ENCODE peak calls at places on chromosomes 6 and 20, in six cellular contexts. S is ovary, P is K562, H is sigmoid colon, L is esophagus muscularis mucosa, T is GM12878. M is an unnamed sample.
A peak's percentile ranks its signal among the peaks of the same experiment; 100 is the strongest.

GRCh38 chr20:19758888-19759331 is 852 bp downstream of the RIN2 start:
- DNase-seq in S (peak; percentile 67), P (no peak), H (peak; percentile 83), L (peak; percentile 93), T (no peak), M (peak; percentile 49)

GRCh38 chr20:25076201-25076600 is 5.7 kb downstream of the VSX1 start:
- DNase-seq in S (no peak), P (no peak), H (no peak), L (no peak), T (no peak), M (no peak)

GRCh38 chr20:61356171-61356570 is 104.1 kb downstream of the CDH4 start:
- DNase-seq in S (no peak), P (no peak), H (peak; percentile 47), L (no peak), T (no peak), M (no peak)

GRCh38 chr6:68122032-68122431 is 513.0 kb upstream of the ADGRB3 start:
- DNase-seq in S (no peak), P (no peak), H (no peak), L (no peak), T (no peak), M (no peak)

GRCh38 chr6:93792751-93793150 is 373.4 kb upstream of the EPHA7 start:
- DNase-seq in S (no peak), P (no peak), H (no peak), L (no peak), T (no peak), M (no peak)

GRCh38 chr20:61259741-61260140 is 7.7 kb downstream of the CDH4 start:
- DNase-seq in S (no peak), P (no peak), H (no peak), L (no peak), T (no peak), M (no peak)

GRCh38 chr20:25259358-25259757 is 11.5 kb downstream of the PYGB start:
- DNase-seq in S (no peak), P (no peak), H (peak; percentile 25), L (no peak), T (no peak), M (no peak)

GRCh38 chr6:167324111-167324510 is 775 bp upstream of the TTLL2 start:
- DNase-seq in S (no peak), P (no peak), H (no peak), L (no peak), T (no peak), M (no peak)

GRCh38 chr6:111580826-111581505 is 24.7 kb downstream of the TRAF3IP2 start:
- DNase-seq in S (no peak), P (no peak), H (peak; percentile 73), L (no peak), T (no peak), M (no peak)

GRCh38 chr20:44253528-44253927 is 6.4 kb downstream of the GDAP1L1 start:
- DNase-seq in S (no peak), P (no peak), H (no peak), L (no peak), T (no peak), M (no peak)

GRCh38 chr6:34865107-34865506 is 22.7 kb downstream of the TAF11 start:
- DNase-seq in S (no peak), P (peak; percentile 64), H (no peak), L (no peak), T (no peak), M (no peak)

GRCh38 chr20:52246366-52246765 is 54.8 kb upstream of the ZFP64 start:
- DNase-seq in S (no peak), P (no peak), H (no peak), L (peak; percentile 84), T (no peak), M (no peak)

GRCh38 chr20:621115-621756 is 11.1 kb upstream of the TCF15 start:
- DNase-seq in S (no peak), P (no peak), H (no peak), L (no peak), T (no peak), M (no peak)

GRCh38 chr20:50224553-50225255 is 34.1 kb downstream of the CEBPB start:
- DNase-seq in S (peak; percentile 82), P (peak; percentile 31), H (peak; percentile 97), L (peak; percentile 93), T (no peak), M (peak; percentile 42)

GRCh38 chr6:11434565-11435326 is 102.8 kb upstream of the TMEM170B start:
- DNase-seq in S (no peak), P (no peak), H (no peak), L (no peak), T (no peak), M (peak; percentile 42)

GRCh38 chr6:157585274-157586087 is 204.5 kb downstream of the ZDHHC14 start:
- DNase-seq in S (no peak), P (no peak), H (no peak), L (peak; percentile 86), T (no peak), M (no peak)

GRCh38 chr6:32529697-32530429 is at the start of gene HLA-DRB5:
- DNase-seq in S (peak; percentile 8), P (no peak), H (peak; percentile 56), L (no peak), T (peak; percentile 58), M (peak; percentile 34)

GRCh38 chr6:4464638-4465037 is 311.6 kb upstream of the CDYL start:
- DNase-seq in S (no peak), P (no peak), H (no peak), L (no peak), T (no peak), M (no peak)

GRCh38 chr6:158567871-158568401 is 8.0 kb downstream of the TMEM181 start:
- DNase-seq in S (no peak), P (no peak), H (no peak), L (no peak), T (no peak), M (no peak)

GRCh38 chr6:131001945-131002661 is 60.9 kb downstream of the EPB41L2 start:
- DNase-seq in S (no peak), P (no peak), H (no peak), L (no peak), T (no peak), M (no peak)

GRCh38 chr6:20740727-20741126 is 206.5 kb downstream of the CDKAL1 start:
- DNase-seq in S (no peak), P (no peak), H (no peak), L (no peak), T (no peak), M (no peak)

GRCh38 chr20:47708953-47709833 is 76.1 kb downstream of the SULF2 start:
- DNase-seq in S (no peak), P (no peak), H (no peak), L (no peak), T (no peak), M (no peak)

GRCh38 chr20:9100721-9101120 is 31.8 kb downstream of the PLCB4 start:
- DNase-seq in S (no peak), P (no peak), H (no peak), L (no peak), T (no peak), M (no peak)

GRCh38 chr6:140956567-140957306 is 1176.0 kb upstream of the GJE1 start:
- DNase-seq in S (no peak), P (no peak), H (no peak), L (no peak), T (no peak), M (no peak)

GRCh38 chr20:47258745-47259695 is 97.5 kb downstream of the ZMYND8 start:
- DNase-seq in S (peak; percentile 11), P (no peak), H (no peak), L (no peak), T (peak; percentile 98), M (no peak)

GRCh38 chr6:30618270-30618787 is 689 bp downstream of the MRPS18B start:
- DNase-seq in S (no peak), P (no peak), H (peak; percentile 52), L (no peak), T (no peak), M (peak; percentile 38)

GRCh38 chr20:13430346-13431002 is 208.3 kb downstream of the TASP1 start:
- DNase-seq in S (no peak), P (no peak), H (no peak), L (no peak), T (peak; percentile 17), M (no peak)

GRCh38 chr6:25193147-25193864 is 85.9 kb upstream of the CARMIL1 start:
- DNase-seq in S (peak; percentile 78), P (no peak), H (peak; percentile 76), L (no peak), T (no peak), M (no peak)
- TF ChIP-seq POLR2A in S (no peak), P (no peak), H (no peak), L (no peak), T (no peak), M (no peak)

DNA sequence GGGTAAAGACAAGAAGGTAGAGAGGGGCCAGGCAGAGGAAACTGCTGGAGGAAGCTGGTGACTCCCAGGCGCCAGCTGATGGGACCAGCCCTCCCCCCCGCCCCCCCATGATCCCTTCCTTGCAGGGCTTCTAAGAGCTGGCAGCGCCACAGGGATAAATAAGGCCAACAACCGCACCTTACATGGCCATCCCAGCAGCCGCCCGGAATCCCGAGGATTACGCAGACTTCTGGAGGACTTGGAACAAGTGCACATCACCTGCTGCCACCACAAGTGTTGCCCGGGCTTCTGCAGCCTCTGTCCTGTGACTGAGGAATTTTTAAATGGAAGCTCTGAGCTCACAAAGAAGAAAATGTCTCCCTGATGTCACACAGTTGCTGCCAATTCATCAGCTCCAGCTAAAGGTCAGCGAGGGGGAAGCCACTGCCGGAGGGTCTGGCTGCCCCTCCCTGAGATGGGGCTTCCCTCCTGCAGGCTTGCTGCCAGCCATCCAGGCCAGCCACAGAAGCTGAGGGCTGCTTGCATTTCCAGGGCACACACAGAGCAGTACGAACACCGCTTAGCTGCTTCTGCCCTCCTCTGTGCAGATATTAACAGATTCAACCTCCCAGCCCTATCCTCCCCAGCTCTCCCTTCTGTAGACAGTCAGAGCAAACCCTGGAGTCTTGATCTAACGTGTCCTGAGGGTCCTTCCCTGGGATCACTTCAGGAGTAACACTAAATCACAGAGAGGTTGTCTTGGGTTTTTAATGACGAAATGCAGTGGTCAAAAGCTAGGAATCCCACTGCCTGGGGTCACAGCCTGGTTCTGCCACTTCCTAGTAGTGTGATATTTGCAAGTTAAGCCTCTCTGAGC is 38.6 kb upstream of the PIM1 start:
- DNase-seq in S (no peak), P (no peak), H (peak; percentile 97), L (peak; percentile 93), T (no peak), M (peak; percentile 58)
- TF ChIP-seq EP300 in S (no peak), P (no peak), H (peak; percentile 93), L (peak; percentile 85), T (no peak), M (peak; percentile 71)

GRCh38 chr20:22692119-22692475 is 107.7 kb upstream of the FOXA2 start:
- DNase-seq in S (no peak), P (no peak), H (no peak), L (peak; percentile 75), T (no peak), M (no peak)
- H3K27ac ChIP-seq in S (no peak overlapping the region), P (no peak overlapping the region), H (no peak overlapping the region), L (no peak overlapping the region), T (no peak overlapping the region), M (no peak overlapping the region)

DNA sequence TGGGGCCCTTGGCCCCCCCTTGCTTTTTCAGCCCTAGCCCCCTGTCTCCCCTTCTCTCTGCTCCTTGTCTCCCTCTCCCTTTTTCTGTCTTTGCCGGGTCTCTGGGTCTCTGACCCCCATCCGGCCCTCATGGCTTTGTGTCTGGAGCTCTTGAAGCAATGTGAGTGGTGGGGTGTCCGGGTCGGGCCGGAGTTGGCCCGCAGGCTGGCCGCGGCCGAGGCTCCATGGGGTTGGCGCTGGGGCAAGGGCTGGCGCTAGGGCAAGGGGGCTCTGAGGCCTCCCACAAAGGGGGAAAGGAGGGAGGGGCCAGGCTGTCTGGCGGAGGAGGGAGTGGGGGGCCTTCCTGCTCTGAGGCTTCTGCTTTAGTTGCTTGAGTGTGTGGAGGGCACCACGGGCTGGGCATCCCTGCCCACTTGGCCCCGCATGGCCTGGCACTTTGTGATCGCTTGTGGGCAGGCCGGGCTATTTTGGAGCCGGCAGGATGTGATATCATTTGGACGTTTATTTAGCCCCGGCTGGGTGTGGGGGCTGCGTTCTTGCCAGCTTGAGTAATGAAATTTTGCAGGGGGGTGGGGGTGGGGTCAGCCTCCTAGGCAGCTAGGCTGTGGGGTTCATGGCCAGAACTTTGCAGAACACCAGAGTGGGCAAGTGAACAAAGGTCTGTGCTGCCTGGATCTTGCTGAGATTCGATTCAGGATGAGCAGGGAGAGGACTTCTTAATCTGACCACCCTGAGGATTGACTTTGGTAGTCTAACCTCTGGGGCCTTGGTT is 78.7 kb upstream of the MYL9 start:
- DNase-seq in S (peak; percentile 68), P (peak; percentile 28), H (peak; percentile 88), L (no peak), T (no peak), M (peak; percentile 36)
- TF ChIP-seq POLR2A in S (peak; percentile 46), P (no peak), H (no peak), L (peak; percentile 55), T (no peak), M (no peak)

M was measured in stomach.